ENCODE peak calls at places on chromosomes 2 and 18, in four cellular contexts. L, Y, Z and M are unnamed samples.

GRCh38 chr2:70779911-70780580 is 10.4 kb downstream of the FIGLA start:
- DNase-seq in L (no peak), Y (no peak), Z (no peak), M (no peak)

GRCh38 chr2:102826904-102827303 is 65.1 kb downstream of the TMEM182 start:
- DNase-seq in L (peak), Y (no peak), Z (no peak), M (no peak)

GRCh38 chr2:70340921-70341765 is 39.3 kb upstream of the FAM136A start:
- DNase-seq in L (no peak), Y (peak), Z (peak), M (no peak)

GRCh38 chr2:142557391-142557790 is 320.1 kb upstream of the KYNU start:
- DNase-seq in L (no peak), Y (no peak), Z (no peak), M (no peak)

GRCh38 chr18:75261430-75262223 is 51.0 kb downstream of the TSHZ1 start:
- DNase-seq in L (no peak), Y (no peak), Z (no peak), M (no peak)

GRCh38 chr2:30436859-30437435 is 10.1 kb upstream of the LCLAT1 start:
- DNase-seq in L (no peak), Y (no peak), Z (no peak), M (no peak)

GRCh38 chr2:26346454-26347053 is at the start of gene ADGRF3:
- DNase-seq in L (peak), Y (peak), Z (peak), M (peak)

GRCh38 chr2:210445116-210445707 is 31.3 kb downstream of the LANCL1 start:
- DNase-seq in L (no peak), Y (no peak), Z (no peak), M (no peak)

GRCh38 chr2:25567406-25567805 is 106.0 kb downstream of the DTNB start:
- DNase-seq in L (no peak), Y (no peak), Z (peak), M (no peak)

GRCh38 chr2:165990846-165991245 is 37.3 kb upstream of the TTC21B start:
- DNase-seq in L (no peak), Y (no peak), Z (no peak), M (no peak)

GRCh38 chr18:41484069-41484468 is 471.0 kb upstream of the PIK3C3 start:
- DNase-seq in L (no peak), Y (no peak), Z (no peak), M (no peak)

GRCh38 chr2:1544478-1545069 is 131.3 kb downstream of the TPO start:
- DNase-seq in L (no peak), Y (no peak), Z (no peak), M (no peak)

GRCh38 chr2:73028841-73029240 is 42.7 kb downstream of the SFXN5 start:
- DNase-seq in L (no peak), Y (no peak), Z (no peak), M (no peak)

GRCh38 chr2:33321236-33321731 is 155.2 kb upstream of the RASGRP3 start:
- DNase-seq in L (no peak), Y (no peak), Z (no peak), M (no peak)

GRCh38 chr2:141957827-141958440 is 172.9 kb downstream of the LRP1B start:
- DNase-seq in L (no peak), Y (no peak), Z (no peak), M (no peak)

GRCh38 chr2:64401501-64401880 is 52.5 kb upstream of the LGALSL start:
- DNase-seq in L (no peak), Y (no peak), Z (peak), M (no peak)

GRCh38 chr2:66364495-66364992 is 70.4 kb upstream of the MEIS1 start:
- DNase-seq in L (no peak), Y (no peak), Z (peak), M (no peak)

GRCh38 chr18:55404811-55405654 is 183.0 kb downstream of the TCF4 start:
- DNase-seq in L (no peak), Y (no peak), Z (no peak), M (no peak)

GRCh38 chr2:17177094-17177493 is 341.1 kb downstream of the RAD51AP2 start:
- DNase-seq in L (no peak), Y (no peak), Z (no peak), M (no peak)

GRCh38 chr2:202824901-202825300 is 46.7 kb downstream of the ICA1L start:
- DNase-seq in L (no peak), Y (no peak), Z (no peak), M (no peak)

GRCh38 chr2:63186331-63186730 is 135.7 kb downstream of the OTX1 start:
- DNase-seq in L (no peak), Y (no peak), Z (no peak), M (no peak)

GRCh38 chr2:17300141-17300540 is 218.1 kb downstream of the RAD51AP2 start:
- DNase-seq in L (no peak), Y (no peak), Z (peak), M (no peak)